ENCODE peak calls at places on chromosomes 2 and 18, in four cellular contexts. Q is neural progenitor cell, Y is nephron progenitor cell, O is hepatocyte. P is an unnamed sample.

GRCh38 chr2:127155901-127156300 is 48.9 kb upstream of the BIN1 start:
- DNase-seq in Y (no peak), Q (no peak), O (no peak), P (no peak)

GRCh38 chr2:225429718-225430117 is 30.2 kb downstream of the NYAP2 start:
- DNase-seq in Q (no peak), Y (peak; percentile 4), O (peak; percentile 81), P (no peak)

GRCh38 chr2:40123321-40123720 is 328.6 kb downstream of the SLC8A1 start:
- DNase-seq in Q (no peak), O (no peak), Y (no peak), P (no peak)

GRCh38 chr2:152098798-152099654 is at the start of gene CACNB4:
- DNase-seq in Q (peak; percentile 66), Y (peak; percentile 65), O (peak; percentile 39), P (peak; percentile 62)

GRCh38 chr2:241494311-241494908 is 14.0 kb downstream of the STK25 start:
- DNase-seq in O (no peak), Q (no peak), Y (no peak), P (no peak)

GRCh38 chr2:88091943-88092342 is 24.3 kb downstream of the SMYD1 start:
- DNase-seq in Y (no peak), Q (no peak), O (no peak), P (no peak)

GRCh38 chr18:36378194-36378593 is 80.7 kb downstream of the FHOD3 start:
- DNase-seq in Q (no peak), Y (peak; percentile 39), O (no peak), P (no peak)

GRCh38 chr2:144541411-144541810 is 21.5 kb upstream of the ZEB2 start:
- DNase-seq in O (no peak), Y (no peak), Q (no peak), P (no peak)

GRCh38 chr2:218583983-218584850 is 15.6 kb downstream of the CNOT9 start:
- DNase-seq in O (no peak), Y (no peak), Q (no peak), P (no peak)
- TF ChIP-seq CTCF in O (no peak), Y (no peak), Q (peak; percentile 16), P (no peak)

GRCh38 chr2:38079111-38080052 is 3.4 kb upstream of the CYP1B1 start:
- DNase-seq in Q (peak; percentile 38), Y (no peak), O (no peak), P (no peak)

GRCh38 chr2:38075436-38076249 is at the start of gene CYP1B1:
- DNase-seq in Q (peak; percentile 29), Y (no peak), O (no peak), P (peak; percentile 21)

GRCh38 chr2:38076250-38076709 is 329 bp upstream of the CYP1B1 start:
- DNase-seq in O (peak; percentile 88), Q (peak; percentile 92), Y (peak; percentile 75), P (peak; percentile 75)

GRCh38 chr2:38076710-38077430 is 919 bp upstream of the CYP1B1 start:
- DNase-seq in Y (peak; percentile 68), Q (peak; percentile 82), O (peak; percentile 93), P (peak; percentile 87)

DNA sequence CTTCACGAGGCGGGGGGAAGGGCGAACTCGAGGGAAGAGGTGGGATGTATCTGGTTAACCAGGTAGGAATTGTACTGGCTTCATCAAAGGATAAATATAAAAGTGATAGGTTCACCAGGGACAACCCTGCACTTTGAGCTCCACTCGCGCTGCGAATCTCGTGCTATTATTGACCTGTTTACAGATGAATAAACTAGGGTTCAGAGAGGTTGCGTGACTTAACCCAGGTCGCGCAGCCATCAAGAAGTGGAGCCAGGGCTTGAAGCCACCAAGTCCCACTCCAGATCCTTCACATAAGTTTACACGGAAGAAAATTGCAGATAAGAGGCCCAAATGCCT is 1.4 kb upstream of the CYP1B1 start:
- DNase-seq in O (no peak), Q (no peak), Y (no peak), P (no peak)
- TF ChIP-seq CTCF in O (no peak), Q (no peak), Y (no peak), P (no peak)

GRCh38 chr18:46239998-46240397 is 135.8 kb downstream of the HAUS1 start:
- DNase-seq in Y (no peak), Q (no peak), O (no peak), P (no peak)
- TF ChIP-seq CTCF in Y (no peak), Q (no peak), O (no peak), P (no peak)

DNA sequence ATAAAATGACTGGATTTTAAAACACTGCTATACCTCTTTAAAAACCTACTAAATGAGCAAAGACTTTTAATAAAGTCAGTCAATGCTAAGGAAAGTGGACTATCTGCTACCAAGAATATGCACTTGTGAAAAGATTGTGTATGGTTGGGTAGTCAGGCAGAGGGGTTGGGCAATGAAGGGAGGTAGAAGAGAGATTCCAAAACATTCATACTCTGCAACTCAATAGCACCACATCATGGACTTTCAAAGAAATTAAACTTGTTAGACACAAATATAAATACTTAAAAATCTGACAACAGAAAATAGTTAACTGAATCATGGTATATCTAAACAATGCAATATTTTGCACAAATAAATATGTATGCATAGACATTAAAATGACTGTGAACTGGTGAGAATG is 139.9 kb upstream of the MAPRE2 start:
- DNase-seq in O (no peak), Q (no peak), Y (no peak), P (no peak)
- TF ChIP-seq CTCF in O (no peak), Q (no peak), Y (no peak), P (no peak)

DNA sequence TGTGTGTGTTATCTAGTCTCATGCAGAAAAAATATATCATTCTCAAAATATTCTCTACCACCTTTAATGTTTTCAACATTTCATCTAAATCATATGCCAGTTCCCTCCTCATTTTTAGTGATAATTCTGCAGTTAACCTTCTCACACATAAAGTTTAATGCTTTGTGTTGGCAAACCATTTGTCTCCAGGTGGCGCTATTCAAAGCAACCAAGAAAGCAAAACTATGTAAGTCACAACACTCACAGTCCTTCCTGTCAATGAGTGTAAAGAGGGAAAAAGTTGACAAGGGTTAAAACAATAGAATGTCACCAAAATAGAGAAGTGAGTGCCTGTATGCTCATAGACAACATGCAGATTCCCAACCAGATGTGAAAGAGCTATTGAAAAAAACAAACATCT is 961.6 kb upstream of the LRRTM1 start:
- DNase-seq in Y (peak; percentile 26), O (peak; percentile 44), Q (peak; percentile 46), P (no peak)
- TF ChIP-seq CTCF in Y (peak; percentile 62), O (peak; percentile 57), Q (peak; percentile 81), P (no peak)

DNA sequence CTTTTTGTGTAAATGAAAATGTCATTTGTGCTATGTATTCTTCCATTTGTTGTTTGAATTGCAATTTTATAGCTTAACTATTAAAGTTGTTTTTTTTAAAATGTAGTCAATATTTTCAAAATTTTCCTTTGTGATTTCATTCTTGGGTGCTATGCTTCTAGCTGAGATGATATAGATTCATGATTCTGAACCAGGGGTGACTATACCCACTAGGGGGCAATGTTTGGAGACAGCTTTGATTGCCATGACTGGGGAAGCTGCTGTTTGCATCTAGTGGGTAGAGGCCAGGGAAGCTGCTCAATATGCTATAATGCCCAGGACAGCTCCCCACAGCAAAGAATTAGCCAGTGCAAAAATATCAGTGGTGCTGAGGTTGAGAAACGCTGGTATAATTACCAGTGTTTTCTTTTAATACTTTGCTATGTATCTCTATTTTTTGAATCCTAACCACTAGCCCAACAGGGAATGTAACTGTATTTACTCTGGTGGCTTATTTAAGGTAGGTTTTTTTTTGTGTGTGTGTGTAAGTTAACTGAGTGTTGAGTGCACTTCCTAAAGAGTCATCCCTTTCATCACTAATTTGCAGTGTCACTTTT is 99.7 kb downstream of the MEP1B start:
- DNase-seq in Q (peak; percentile 77), O (peak; percentile 80), Y (peak; percentile 44), P (peak; percentile 41)
- TF ChIP-seq CTCF in Q (peak; percentile 83), O (peak; percentile 69), Y (peak; percentile 60), P (peak; percentile 54)

GRCh38 chr2:84861539-84861938 is 19.3 kb downstream of the TRABD2A start:
- DNase-seq in O (no peak), Q (no peak), Y (no peak), P (no peak)

GRCh38 chr2:84866121-84866520 is 14.8 kb downstream of the TRABD2A start:
- DNase-seq in Y (no peak), O (no peak), Q (no peak), P (no peak)

GRCh38 chr2:84862006-84862405 is 18.9 kb downstream of the TRABD2A start:
- DNase-seq in O (no peak), Y (no peak), Q (no peak), P (no peak)

GRCh38 chr2:84870306-84870705 is 10.6 kb downstream of the TRABD2A start:
- DNase-seq in O (no peak), Y (no peak), Q (no peak), P (no peak)

GRCh38 chr2:84865181-84865783 is 15.6 kb downstream of the TRABD2A start:
- DNase-seq in Q (no peak), Y (no peak), O (no peak), P (peak; percentile 61)
- TF ChIP-seq CTCF in Q (peak; percentile 17), Y (no peak), O (peak; percentile 27), P (peak; percentile 40)

GRCh38 chr18:4016391-4017049 is 438.6 kb downstream of the DLGAP1 start:
- DNase-seq in Q (no peak), Y (no peak), O (no peak), P (no peak)

GRCh38 chr18:4020026-4020425 is 435.1 kb downstream of the DLGAP1 start:
- DNase-seq in Y (no peak), Q (no peak), O (no peak), P (no peak)

GRCh38 chr18:4017479-4017878 is 437.6 kb downstream of the DLGAP1 start:
- DNase-seq in O (peak; percentile 45), Q (peak; percentile 52), Y (no peak), P (peak; percentile 30)
- TF ChIP-seq CTCF in O (peak; percentile 35), Q (peak; percentile 52), Y (peak; percentile 26), P (no peak)

DNA sequence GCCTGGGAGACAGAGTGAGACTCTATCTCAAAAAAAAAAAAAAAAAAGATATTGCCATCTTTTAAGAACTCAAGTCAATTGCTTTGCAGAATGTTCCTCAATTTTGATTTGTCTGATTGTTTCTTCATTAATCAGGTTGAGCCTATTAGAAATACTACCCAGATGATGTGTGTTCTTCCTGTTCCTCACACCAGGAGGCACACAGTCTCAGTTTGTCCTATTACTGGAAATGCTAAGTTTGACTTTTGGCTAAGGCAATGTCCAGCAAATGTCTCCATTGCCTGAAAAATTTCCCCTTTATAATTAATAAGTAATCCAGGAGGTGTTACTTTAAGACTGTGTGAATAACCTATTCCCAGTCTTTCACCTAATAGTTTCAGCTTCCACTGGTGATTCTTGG is 28.4 kb downstream of the BOLA3 start:
- DNase-seq in O (no peak), Y (no peak), Q (no peak), P (no peak)
- TF ChIP-seq CTCF in O (no peak), Y (no peak), Q (no peak), P (peak; percentile 28)